ENCODE peak calls at places on chromosomes 3 and 15, in eight cellular contexts. F, O, P, I, U, N, S and H are unnamed samples.

GRCh38 chr3:37992271-37993066 is 1.9 kb downstream of the VILL start:
- DNase-seq in F (no peak), N (no peak), I (no peak), P (no peak), O (no peak), S (no peak), U (no peak), H (peak; percentile 66)

GRCh38 chr3:150436161-150436560 is 28.1 kb downstream of the TSC22D2 start:
- DNase-seq in S (no peak), F (no peak), U (no peak), O (no peak), P (no peak), I (no peak), N (no peak), H (no peak)

GRCh38 chr3:143975549-143976152 is 4.0 kb downstream of the DIPK2A start:
- DNase-seq in S (peak; percentile 56), N (no peak), P (no peak), O (no peak), F (no peak), U (no peak), I (peak; percentile 80), H (no peak)

GRCh38 chr3:81740731-81741130 is 20.7 kb downstream of the GBE1 start:
- DNase-seq in I (no peak), U (no peak), S (no peak), P (no peak), F (no peak), N (no peak), O (no peak), H (no peak)

GRCh38 chr15:69305204-69305931 is 6.7 kb downstream of the PAQR5 start:
- DNase-seq in N (no peak), F (no peak), O (peak; percentile 50), U (no peak), P (no peak), S (peak; percentile 93), I (peak; percentile 89), H (no peak)

GRCh38 chr3:194134231-194134756 is 1.7 kb upstream of the HES1 start:
- DNase-seq in S (peak; percentile 63), I (peak; percentile 89), U (no peak), F (peak; percentile 26), N (peak; percentile 12), P (no peak), O (no peak), H (peak; percentile 94)

GRCh38 chr15:34721802-34722795 is 32.7 kb downstream of the GJD2 start:
- DNase-seq in F (no peak), P (peak; percentile 56), I (peak; percentile 54), N (no peak), S (peak; percentile 47), U (no peak), O (no peak), H (peak; percentile 79)

GRCh38 chr3:73508330-73508954 is 116.3 kb downstream of the PDZRN3 start:
- DNase-seq in N (no peak), I (peak; percentile 69), U (no peak), O (no peak), P (no peak), S (peak; percentile 45), F (no peak), H (no peak)